ENCODE peak calls at places on chromosomes 5 and 9, in five cellular contexts. O is left ventricle myocardium inferior, X is fibroblast of mammary gland, S is GM12865, V is breast epithelium. Y is an unnamed sample.
A peak's percentile ranks its signal among the peaks of the same experiment; 100 is the strongest.

GRCh38 chr5:78377718-78378105 is 17.3 kb downstream of the SCAMP1 start:
- DNase-seq in O (no peak), X (no peak), S (no peak), V (no peak), Y (no peak)

GRCh38 chr5:9830184-9830583 is 200.0 kb upstream of the TAS2R1 start:
- DNase-seq in O (no peak), X (no peak), S (no peak), V (no peak), Y (no peak)

GRCh38 chr9:89519393-89519805 is 21.5 kb upstream of the SEMA4D start:
- DNase-seq in O (no peak), X (peak; percentile 47), S (peak; percentile 32), V (no peak), Y (no peak)

GRCh38 chr9:37034320-37034937 is 361 bp upstream of the PAX5 start:
- DNase-seq in O (no peak), X (no peak), S (peak; percentile 85), V (no peak), Y (no peak)

GRCh38 chr5:133612021-133612860 is at the start of gene FSTL4:
- DNase-seq in O (no peak), X (no peak), S (peak; percentile 11), V (peak; percentile 71), Y (no peak)

GRCh38 chr9:21708225-21708624 is 94.2 kb upstream of the MTAP start:
- DNase-seq in O (no peak), X (peak; percentile 32), S (no peak), V (no peak), Y (no peak)

GRCh38 chr5:141040093-141040762 is 10.9 kb upstream of the PCDHB1 start:
- DNase-seq in O (peak; percentile 20), X (peak; percentile 17), S (no peak), V (no peak), Y (peak; percentile 31)

GRCh38 chr9:100108572-100108971 is 9.5 kb downstream of the INVS start:
- DNase-seq in O (no peak), X (peak; percentile 23), S (no peak), V (no peak), Y (no peak)

GRCh38 chr5:43117092-43117491 is 3.6 kb upstream of the ZNF131 start:
- DNase-seq in O (no peak), X (no peak), S (no peak), V (no peak), Y (no peak)

GRCh38 chr5:167228134-167228533 is 1063.3 kb upstream of the WWC1 start:
- DNase-seq in O (no peak), X (no peak), S (no peak), V (no peak), Y (no peak)

GRCh38 chr5:132214491-132214890 is 13.2 kb downstream of the P4HA2 start:
- DNase-seq in O (no peak), X (no peak), S (no peak), V (no peak), Y (no peak)

DNA sequence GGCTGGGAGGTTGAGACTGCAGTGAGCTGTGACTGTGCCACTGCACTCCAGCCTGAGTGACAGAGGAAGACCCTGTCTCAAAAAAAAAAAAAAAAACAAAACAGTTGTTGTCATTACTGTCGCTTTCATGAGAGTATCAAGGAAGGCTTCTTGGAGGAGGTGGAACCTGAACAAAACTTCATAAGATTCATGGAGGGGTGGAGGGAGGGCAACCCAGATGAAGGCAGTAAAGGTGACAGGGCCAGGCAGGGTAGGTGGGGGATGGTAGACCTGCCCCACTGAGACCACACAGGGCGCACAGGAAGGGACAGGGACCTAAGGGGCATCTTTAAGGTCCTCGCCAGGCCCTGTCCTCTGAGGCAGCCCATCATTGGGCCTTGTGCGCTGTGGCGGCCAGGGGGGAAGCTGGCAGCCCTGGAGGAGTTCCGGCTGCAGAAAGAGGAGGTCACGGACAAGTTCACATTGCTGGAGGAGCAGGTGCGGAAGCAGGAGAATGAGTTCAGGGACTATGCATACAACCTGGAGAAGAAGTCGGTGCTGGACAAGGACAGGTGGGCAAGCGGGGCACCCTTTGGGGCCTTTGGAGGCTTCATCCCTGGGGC is 3.5 kb downstream of the CFAP157 start:
- DNase-seq in O (no peak), X (no peak), S (no peak), V (no peak), Y (no peak)
- TF ChIP-seq CTCF in O (no peak), X (no peak), S (no peak), V (no peak), Y (no peak)

GRCh38 chr9:124754289-124754688 is 16.8 kb downstream of the NR6A1 start:
- DNase-seq in O (no peak), X (peak; percentile 38), S (no peak), V (no peak), Y (no peak)
- TF ChIP-seq CTCF in O (peak; percentile 23), X (peak; percentile 50), S (no peak), V (no peak), Y (peak; percentile 31)

GRCh38 chr9:114592356-114592755 is 4.8 kb downstream of the ATP6V1G1 start:
- DNase-seq in O (no peak), X (peak; percentile 37), S (peak; percentile 62), V (no peak), Y (no peak)
- TF ChIP-seq CTCF in O (peak; percentile 40), X (peak; percentile 34), S (peak; percentile 27), V (peak; percentile 4), Y (no peak)

GRCh38 chr5:154477382-154478223 is 424 bp downstream of the HAND1 start:
- DNase-seq in O (no peak), X (peak; percentile 19), S (no peak), V (no peak), Y (no peak)
- TF ChIP-seq CTCF in O (no peak), X (no peak), S (no peak), V (no peak), Y (no peak)

GRCh38 chr5:129698661-129699060 is 49.2 kb upstream of the MINAR2 start:
- DNase-seq in O (no peak), X (peak; percentile 23), S (no peak), V (no peak), Y (no peak)
- TF ChIP-seq CTCF in O (no peak), X (peak; percentile 53), S (no peak), V (no peak), Y (no peak)

GRCh38 chr5:62403411-62404250 is at the start of gene DIMT1:
- DNase-seq in O (peak; percentile 95), X (peak; percentile 96), S (peak; percentile 99), V (peak; percentile 94), Y (peak; percentile 80)
- TF ChIP-seq CTCF in O (no peak), X (no peak), S (no peak), V (no peak), Y (no peak)

GRCh38 chr5:18314192-18314778 is 680.0 kb downstream of the TAF11L14 start:
- DNase-seq in O (no peak), X (peak; percentile 36), S (peak; percentile 20), V (no peak), Y (no peak)
- TF ChIP-seq CTCF in O (peak; percentile 56), X (peak; percentile 32), S (peak; percentile 29), V (no peak), Y (peak; percentile 53)

Y was measured in D721Med.